ENCODE peak calls at places on chromosomes 5 and 9, in five cellular contexts. One of them, this sample, is unnamed.

GRCh38 chr5:79005939-79006338 is 20.8 kb upstream of the ARSB start:
- DNase-seq in aorta: no peak
- DNase-seq in MM.1S: no peak
- DNase-seq in A549: no peak
- DNase-seq in cardiac muscle cell: no peak
- DNase-seq in this sample: no peak

GRCh38 chr9:137240321-137240840 is 706 bp upstream of the TUBB4B start:
- DNase-seq in MM.1S: peak; percentile 70
- DNase-seq in aorta: peak; percentile 93
- DNase-seq in A549: peak; percentile 80
- DNase-seq in cardiac muscle cell: peak; percentile 73
- DNase-seq in this sample: no peak

GRCh38 chr9:108467653-108468324 is 388.0 kb downstream of the ACTL7B start:
- DNase-seq in MM.1S: no peak
- DNase-seq in aorta: no peak
- DNase-seq in A549: peak; percentile 39
- DNase-seq in cardiac muscle cell: no peak
- DNase-seq in this sample: no peak

GRCh38 chr5:135454946-135455345 is 2.8 kb upstream of the TIFAB start:
- DNase-seq in A549: no peak
- DNase-seq in aorta: peak; percentile 48
- DNase-seq in cardiac muscle cell: no peak
- DNase-seq in MM.1S: no peak
- DNase-seq in this sample: no peak

GRCh38 chr9:134734270-134734669 is 92.7 kb downstream of the COL5A1 start:
- DNase-seq in MM.1S: no peak
- DNase-seq in aorta: no peak
- DNase-seq in A549: peak; percentile 19
- DNase-seq in cardiac muscle cell: peak; percentile 18
- DNase-seq in this sample: no peak

GRCh38 chr5:59062986-59063683 is 480.3 kb downstream of the RAB3C start:
- DNase-seq in MM.1S: no peak
- DNase-seq in cardiac muscle cell: no peak
- DNase-seq in A549: peak; percentile 97
- DNase-seq in aorta: no peak
- DNase-seq in this sample: peak; percentile 10

GRCh38 chr9:32603914-32604852 is 31.2 kb upstream of the NDUFB6 start:
- DNase-seq in cardiac muscle cell: no peak
- DNase-seq in MM.1S: peak; percentile 33
- DNase-seq in A549: peak; percentile 42
- DNase-seq in aorta: no peak
- DNase-seq in this sample: no peak

GRCh38 chr5:61162832-61163567 is 732 bp upstream of the SMIM15 start:
- DNase-seq in MM.1S: no peak
- DNase-seq in aorta: no peak
- DNase-seq in cardiac muscle cell: peak; percentile 51
- DNase-seq in A549: peak; percentile 70
- DNase-seq in this sample: peak; percentile 37

GRCh38 chr9:36276840-36277239 is 18.6 kb upstream of the GNE start:
- DNase-seq in A549: peak; percentile 28
- DNase-seq in aorta: no peak
- DNase-seq in MM.1S: no peak
- DNase-seq in cardiac muscle cell: peak; percentile 5
- DNase-seq in this sample: no peak

GRCh38 chr9:108002296-108003056 is 512.9 kb upstream of the KLF4 start:
- DNase-seq in cardiac muscle cell: no peak
- DNase-seq in aorta: no peak
- DNase-seq in MM.1S: no peak
- DNase-seq in A549: no peak
- DNase-seq in this sample: no peak

GRCh38 chr9:135131488-135131887 is 44.0 kb downstream of the OLFM1 start:
- DNase-seq in aorta: no peak
- DNase-seq in cardiac muscle cell: no peak
- DNase-seq in MM.1S: no peak
- DNase-seq in A549: no peak
- DNase-seq in this sample: no peak

GRCh38 chr9:135053133-135053532 is 34.3 kb upstream of the OLFM1 start:
- DNase-seq in aorta: peak; percentile 28
- DNase-seq in A549: no peak
- DNase-seq in MM.1S: no peak
- DNase-seq in cardiac muscle cell: no peak
- DNase-seq in this sample: no peak

GRCh38 chr5:161546463-161547301 is at the start of gene GABRB2:
- DNase-seq in cardiac muscle cell: peak; percentile 80
- DNase-seq in aorta: peak; percentile 77
- DNase-seq in A549: peak; percentile 25
- DNase-seq in MM.1S: peak; percentile 83
- DNase-seq in this sample: no peak

GRCh38 chr9:114266969-114267368 is 55.9 kb upstream of the ORM1 start:
- DNase-seq in aorta: no peak
- DNase-seq in MM.1S: no peak
- DNase-seq in A549: no peak
- DNase-seq in cardiac muscle cell: no peak
- DNase-seq in this sample: no peak

GRCh38 chr9:2298217-2298616 is 283.1 kb downstream of the SMARCA2 start:
- DNase-seq in aorta: no peak
- DNase-seq in MM.1S: no peak
- DNase-seq in A549: no peak
- DNase-seq in cardiac muscle cell: no peak
- DNase-seq in this sample: no peak

GRCh38 chr5:67032921-67033664 is 163.5 kb downstream of the CD180 start:
- DNase-seq in cardiac muscle cell: no peak
- DNase-seq in A549: no peak
- DNase-seq in MM.1S: no peak
- DNase-seq in aorta: no peak
- DNase-seq in this sample: no peak

GRCh38 chr9:131271506-131271931 is 4.8 kb downstream of the FAM78A start:
- DNase-seq in A549: no peak
- DNase-seq in cardiac muscle cell: no peak
- DNase-seq in MM.1S: no peak
- DNase-seq in aorta: no peak
- DNase-seq in this sample: no peak

GRCh38 chr5:4089087-4089486 is 493.5 kb downstream of the IRX1 start:
- DNase-seq in aorta: no peak
- DNase-seq in A549: no peak
- DNase-seq in cardiac muscle cell: no peak
- DNase-seq in MM.1S: no peak
- DNase-seq in this sample: no peak

GRCh38 chr5:14185336-14186131 is 42.4 kb downstream of the TRIO start:
- DNase-seq in cardiac muscle cell: no peak
- DNase-seq in A549: peak; percentile 77
- DNase-seq in MM.1S: no peak
- DNase-seq in aorta: no peak
- DNase-seq in this sample: no peak

GRCh38 chr5:80195837-80196400 is 59.9 kb downstream of the SERINC5 start:
- DNase-seq in aorta: no peak
- DNase-seq in A549: no peak
- DNase-seq in cardiac muscle cell: no peak
- DNase-seq in MM.1S: no peak
- DNase-seq in this sample: no peak

GRCh38 chr9:99588299-99588698 is 233.4 kb upstream of the NR4A3 start:
- DNase-seq in A549: no peak
- DNase-seq in MM.1S: no peak
- DNase-seq in aorta: no peak
- DNase-seq in cardiac muscle cell: no peak
- DNase-seq in this sample: no peak

GRCh38 chr9:120109242-120109641 is 470.7 kb downstream of the CDK5RAP2 start:
- DNase-seq in MM.1S: no peak
- DNase-seq in A549: peak; percentile 37
- DNase-seq in cardiac muscle cell: peak; percentile 45
- DNase-seq in aorta: no peak
- DNase-seq in this sample: no peak

GRCh38 chr5:73853091-73853490 is 227.1 kb downstream of the ARHGEF28 start:
- DNase-seq in cardiac muscle cell: no peak
- DNase-seq in A549: peak; percentile 30
- DNase-seq in MM.1S: peak; percentile 18
- DNase-seq in aorta: no peak
- DNase-seq in this sample: peak; percentile 57

GRCh38 chr5:159915913-159916840 is at the start of gene ADRA1B:
- DNase-seq in aorta: peak; percentile 94
- DNase-seq in MM.1S: peak; percentile 61
- DNase-seq in A549: peak; percentile 76
- DNase-seq in cardiac muscle cell: peak; percentile 91
- DNase-seq in this sample: no peak
- H3K27ac ChIP-seq in aorta: peak within 1 kb of the TSS; percentile 94
- H3K27ac ChIP-seq in MM.1S: no peak within 1 kb of the TSS
- H3K27ac ChIP-seq in A549: peak within 1 kb of the TSS; percentile 96
- H3K27ac ChIP-seq in cardiac muscle cell: no peak within 1 kb of the TSS
- H3K27ac ChIP-seq in this sample: no peak within 1 kb of the TSS

GRCh38 chr9:89777544-89777943 is 172.7 kb downstream of the GADD45G start:
- DNase-seq in cardiac muscle cell: no peak
- DNase-seq in A549: no peak
- DNase-seq in MM.1S: no peak
- DNase-seq in aorta: no peak
- DNase-seq in this sample: no peak
- H3K27ac ChIP-seq in cardiac muscle cell: peak overlapping the region; percentile 46
- H3K27ac ChIP-seq in A549: no peak overlapping the region
- H3K27ac ChIP-seq in MM.1S: no peak overlapping the region
- H3K27ac ChIP-seq in aorta: no peak overlapping the region
- H3K27ac ChIP-seq in this sample: no peak overlapping the region

GRCh38 chr9:105066265-105066865 is 138.4 kb upstream of the ABCA1 start:
- DNase-seq in MM.1S: no peak
- DNase-seq in A549: no peak
- DNase-seq in cardiac muscle cell: no peak
- DNase-seq in aorta: no peak
- DNase-seq in this sample: no peak

GRCh38 chr9:105069285-105070065 is 141.5 kb upstream of the ABCA1 start:
- DNase-seq in A549: peak; percentile 23
- DNase-seq in aorta: no peak
- DNase-seq in cardiac muscle cell: peak; percentile 56
- DNase-seq in MM.1S: no peak
- DNase-seq in this sample: no peak

GRCh38 chr9:105065119-105066088 is 137.4 kb upstream of the ABCA1 start:
- DNase-seq in aorta: no peak
- DNase-seq in MM.1S: no peak
- DNase-seq in cardiac muscle cell: no peak
- DNase-seq in A549: peak; percentile 54
- DNase-seq in this sample: no peak

GRCh38 chr9:105070176-105070575 is 142.2 kb upstream of the ABCA1 start:
- DNase-seq in cardiac muscle cell: no peak
- DNase-seq in aorta: no peak
- DNase-seq in A549: no peak
- DNase-seq in MM.1S: no peak
- DNase-seq in this sample: no peak

GRCh38 chr9:105067895-105068580 is 140.1 kb upstream of the ABCA1 start:
- DNase-seq in cardiac muscle cell: no peak
- DNase-seq in aorta: no peak
- DNase-seq in A549: peak; percentile 60
- DNase-seq in MM.1S: no peak
- DNase-seq in this sample: no peak
- H3K27ac ChIP-seq in cardiac muscle cell: no peak overlapping the region
- H3K27ac ChIP-seq in aorta: no peak overlapping the region
- H3K27ac ChIP-seq in A549: peak overlapping the region; percentile 41
- H3K27ac ChIP-seq in MM.1S: no peak overlapping the region
- H3K27ac ChIP-seq in this sample: peak overlapping the region; percentile 63

GRCh38 chr9:89759563-89759962 is 154.8 kb downstream of the GADD45G start:
- DNase-seq in MM.1S: no peak
- DNase-seq in aorta: no peak
- DNase-seq in A549: no peak
- DNase-seq in cardiac muscle cell: no peak
- DNase-seq in this sample: no peak
- H3K27ac ChIP-seq in MM.1S: no peak overlapping the region
- H3K27ac ChIP-seq in aorta: no peak overlapping the region
- H3K27ac ChIP-seq in A549: no peak overlapping the region
- H3K27ac ChIP-seq in cardiac muscle cell: no peak overlapping the region
- H3K27ac ChIP-seq in this sample: no peak overlapping the region

GRCh38 chr9:18474778-18475177 is 825 bp downstream of the ADAMTSL1 start:
- DNase-seq in MM.1S: no peak
- DNase-seq in aorta: no peak
- DNase-seq in cardiac muscle cell: no peak
- DNase-seq in A549: no peak
- DNase-seq in this sample: no peak
- H3K27ac ChIP-seq in MM.1S: no peak overlapping the region
- H3K27ac ChIP-seq in aorta: peak overlapping the region; percentile 69
- H3K27ac ChIP-seq in cardiac muscle cell: no peak overlapping the region
- H3K27ac ChIP-seq in A549: no peak overlapping the region
- H3K27ac ChIP-seq in this sample: no peak overlapping the region

GRCh38 chr5:33997331-33997983 is 10.4 kb downstream of the AMACR start:
- DNase-seq in MM.1S: peak; percentile 56
- DNase-seq in A549: peak; percentile 70
- DNase-seq in cardiac muscle cell: peak; percentile 67
- DNase-seq in aorta: peak; percentile 78
- DNase-seq in this sample: no peak

GRCh38 chr5:33999986-34000385 is 7.9 kb downstream of the AMACR start:
- DNase-seq in A549: no peak
- DNase-seq in MM.1S: no peak
- DNase-seq in aorta: no peak
- DNase-seq in cardiac muscle cell: no peak
- DNase-seq in this sample: no peak

GRCh38 chr5:33992864-33993263 is 8.4 kb upstream of the SLC45A2 start:
- DNase-seq in aorta: no peak
- DNase-seq in cardiac muscle cell: no peak
- DNase-seq in MM.1S: no peak
- DNase-seq in A549: no peak
- DNase-seq in this sample: no peak

DNA sequence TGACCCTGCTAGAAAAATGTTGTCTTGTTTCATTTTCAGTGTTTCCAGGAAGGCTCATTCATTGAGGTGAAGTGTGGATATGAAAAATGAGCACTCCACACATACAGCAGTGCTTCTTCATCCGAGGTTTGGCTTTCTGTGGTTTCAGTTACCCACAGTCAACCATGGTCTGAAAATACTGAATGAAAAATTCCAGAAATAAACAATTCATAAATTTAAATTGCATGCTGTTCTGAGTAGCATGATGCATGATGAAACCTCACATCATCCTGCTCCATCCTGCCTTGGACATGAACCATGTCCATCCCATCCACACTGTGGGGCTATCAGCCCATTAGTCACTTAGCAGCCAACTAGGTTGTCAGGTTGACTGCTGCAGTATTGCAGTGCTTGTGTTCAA is 10.4 kb upstream of the SLC45A2 start:
- DNase-seq in cardiac muscle cell: no peak
- DNase-seq in A549: no peak
- DNase-seq in MM.1S: peak; percentile 48
- DNase-seq in aorta: no peak
- DNase-seq in this sample: no peak
- H3K27ac ChIP-seq in cardiac muscle cell: no peak overlapping the region
- H3K27ac ChIP-seq in A549: no peak overlapping the region
- H3K27ac ChIP-seq in MM.1S: peak overlapping the region; percentile 22
- H3K27ac ChIP-seq in aorta: no peak overlapping the region
- H3K27ac ChIP-seq in this sample: no peak overlapping the region